ENCODE peak calls at places on chromosomes 16 and 17, in six cellular contexts. N is omental fat pad; V is left ventricle myocardium inferior; Z is CD8-positive, alpha-beta T cell; Y is OCI-LY7; Q is HFFc6. D is an unnamed sample.

GRCh38 chr16:50974438-50975036 is 176.5 kb downstream of the SALL1 start:
- DNase-seq in N (no peak), V (no peak), Z (no peak), Y (peak), Q (no peak), D (no peak)

GRCh38 chr17:35716897-35717839 is 14.3 kb upstream of the RASL10B start:
- DNase-seq in N (no peak), V (no peak), Z (no peak), Y (no peak), Q (no peak), D (no peak)

GRCh38 chr16:67552476-67552875 is 9.8 kb upstream of the CTCF start:
- DNase-seq in N (no peak), V (no peak), Z (no peak), Y (no peak), Q (no peak), D (no peak)

GRCh38 chr16:30660424-30661251 is 2.4 kb downstream of the FBRS start:
- DNase-seq in N (no peak), V (no peak), Z (peak), Y (peak), Q (no peak), D (no peak)

GRCh38 chr17:21169496-21169895 is 42.7 kb downstream of the DHRS7B start:
- DNase-seq in N (no peak), V (no peak), Z (no peak), Y (no peak), Q (no peak), D (no peak)

GRCh38 chr17:1122681-1123396 is 56.9 kb downstream of the ABR start:
- DNase-seq in N (peak), V (peak), Z (peak), Y (peak), Q (peak), D (no peak)

GRCh38 chr17:48344241-48344640 is 85.8 kb downstream of the SKAP1 start:
- DNase-seq in N (no peak), V (no peak), Z (no peak), Y (no peak), Q (no peak), D (no peak)

GRCh38 chr17:39666231-39666600 is 1.1 kb downstream of the TCAP start:
- DNase-seq in N (no peak), V (peak), Z (no peak), Y (no peak), Q (no peak), D (no peak)

GRCh38 chr16:1863681-1864460 is 8.1 kb downstream of the MEIOB start:
- DNase-seq in N (no peak), V (no peak), Z (no peak), Y (peak), Q (peak), D (peak)

GRCh38 chr17:8923762-8924161 is 41.7 kb downstream of the PIK3R5 start:
- DNase-seq in N (no peak), V (no peak), Z (no peak), Y (no peak), Q (no peak), D (no peak)

GRCh38 chr17:72122002-72122310 is 1.1 kb downstream of the SOX9 start:
- DNase-seq in N (no peak), V (no peak), Z (no peak), Y (no peak), Q (no peak), D (no peak)

GRCh38 chr17:30477758-30478115 is 529 bp downstream of the GOSR1 start:
- DNase-seq in N (no peak), V (no peak), Z (no peak), Y (peak), Q (peak), D (no peak)

GRCh38 chr16:30843501-30843900 is 50.4 kb downstream of the BCL7C start:
- DNase-seq in N (no peak), V (no peak), Z (no peak), Y (no peak), Q (no peak), D (no peak)

GRCh38 chr17:12973496-12974318 is 44.1 kb downstream of the ELAC2 start:
- DNase-seq in N (no peak), V (no peak), Z (no peak), Y (no peak), Q (no peak), D (no peak)

GRCh38 chr17:56966277-56966676 is 5.4 kb upstream of the COIL start:
- DNase-seq in N (no peak), V (no peak), Z (no peak), Y (no peak), Q (no peak), D (no peak)

GRCh38 chr16:78325532-78325931 is 226.1 kb downstream of the WWOX start:
- DNase-seq in N (no peak), V (no peak), Z (no peak), Y (no peak), Q (no peak), D (no peak)

GRCh38 chr16:8872967-8873865 is 4.4 kb upstream of the CARHSP1 start:
- DNase-seq in N (no peak), V (no peak), Z (no peak), Y (peak), Q (no peak), D (no peak)
- TF ChIP-seq CTCF in N (no peak), V (no peak), Z (no peak), Y (peak), Q (peak), D (peak)

GRCh38 chr16:54152362-54153239 is 134.0 kb downstream of the IRX3 start:
- DNase-seq in N (no peak), V (no peak), Z (no peak), Y (no peak), Q (no peak), D (no peak)
- TF ChIP-seq CTCF in N (no peak), V (no peak), Z (no peak), Y (no peak), Q (no peak), D (no peak)

GRCh38 chr17:28173801-28174200 is 131.3 kb downstream of the NLK start:
- DNase-seq in N (no peak), V (no peak), Z (no peak), Y (no peak), Q (no peak), D (no peak)
- TF ChIP-seq CTCF in N (no peak), V (no peak), Z (no peak), Y (no peak), Q (no peak), D (no peak)

DNA sequence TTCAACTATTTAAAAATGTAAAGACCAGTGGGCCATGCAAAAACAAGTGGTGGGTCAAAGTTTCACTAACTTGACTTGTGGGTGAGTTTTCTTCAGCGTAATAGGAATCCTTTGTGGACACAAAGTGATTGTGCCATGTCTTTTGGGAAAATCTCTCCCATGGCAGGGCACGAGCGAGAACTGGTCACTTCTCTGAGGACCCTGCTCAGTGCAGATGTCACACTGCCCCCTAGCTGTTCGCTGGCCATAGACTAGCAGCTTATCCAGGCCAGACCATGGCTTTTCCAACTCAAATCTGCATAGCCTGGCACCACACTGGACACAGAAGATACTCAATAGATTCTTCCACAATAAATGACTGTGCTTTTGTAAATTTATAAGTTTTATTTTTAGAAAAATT is 306.0 kb upstream of the CCL2 start:
- DNase-seq in N (no peak), V (no peak), Z (no peak), Y (no peak), Q (no peak), D (no peak)
- TF ChIP-seq CTCF in N (no peak), V (peak), Z (no peak), Y (peak), Q (peak), D (no peak)